ENCODE peak calls at places on chromosomes 13 and 19, in five cellular contexts. E is foreskin fibroblast, N is heart right ventricle, G is tibial artery, P is epithelial cell of proximal tubule. K is an unnamed sample.

GRCh38 chr19:12721656-12722565 is 1.8 kb downstream of the TNPO2 start:
- DNase-seq in E (peak; percentile 60), N (peak; percentile 68), G (peak; percentile 88), P (no peak), K (peak; percentile 26)

GRCh38 chr19:46907880-46908279 is 47.1 kb downstream of the ARHGAP35 start:
- DNase-seq in E (no peak), N (no peak), G (peak; percentile 71), P (no peak), K (no peak)

GRCh38 chr13:98406475-98406874 is 170.4 kb downstream of the STK24 start:
- DNase-seq in E (no peak), N (no peak), G (no peak), P (no peak), K (no peak)

GRCh38 chr13:111131048-111131447 is 15.9 kb downstream of the ARHGEF7 start:
- DNase-seq in E (no peak), N (no peak), G (no peak), P (no peak), K (no peak)

GRCh38 chr13:29594710-29595379 is 643 bp downstream of the SLC7A1 start:
- DNase-seq in E (peak; percentile 65), N (peak; percentile 58), G (peak; percentile 87), P (no peak), K (no peak)

GRCh38 chr13:77752512-77753069 is 55.1 kb downstream of the SLAIN1 start:
- DNase-seq in E (no peak), N (no peak), G (no peak), P (no peak), K (no peak)

GRCh38 chr19:36973021-36973843 is 57.1 kb downstream of the ZNF568 start:
- DNase-seq in E (peak; percentile 46), N (peak; percentile 89), G (peak; percentile 91), P (peak; percentile 22), K (no peak)

GRCh38 chr19:43765109-43765876 is 10.5 kb upstream of the SMG9 start:
- DNase-seq in E (peak; percentile 97), N (peak; percentile 32), G (peak; percentile 86), P (no peak), K (peak; percentile 87)

GRCh38 chr19:31354919-31355318 is 5.7 kb upstream of the TSHZ3 start:
- DNase-seq in E (no peak), N (no peak), G (no peak), P (no peak), K (no peak)

GRCh38 chr19:3656747-3657394 is 30.3 kb upstream of the CACTIN start:
- DNase-seq in E (no peak), N (no peak), G (no peak), P (no peak), K (no peak)

GRCh38 chr19:48397636-48398328 is 4.3 kb downstream of the GRIN2D start:
- DNase-seq in E (no peak), N (no peak), G (no peak), P (no peak), K (no peak)

GRCh38 chr19:7986321-7987083 is 18.9 kb downstream of the ELAVL1 start:
- DNase-seq in E (peak; percentile 55), N (no peak), G (no peak), P (peak; percentile 51), K (peak; percentile 10)

GRCh38 chr19:926595-927043 is 784 bp downstream of the ARID3A start:
- DNase-seq in E (no peak), N (peak; percentile 61), G (no peak), P (no peak), K (no peak)

GRCh38 chr13:59016250-59016649 is 1147.5 kb downstream of the DIAPH3 start:
- DNase-seq in E (no peak), N (no peak), G (no peak), P (no peak), K (no peak)

GRCh38 chr19:741506-742131 is 9.3 kb upstream of the MISP start:
- DNase-seq in E (no peak), N (no peak), G (no peak), P (no peak), K (no peak)

GRCh38 chr19:532578-533484 is 1.3 kb downstream of the CDC34 start:
- DNase-seq in E (peak; percentile 49), N (peak; percentile 85), G (peak; percentile 91), P (no peak), K (no peak)

DNA sequence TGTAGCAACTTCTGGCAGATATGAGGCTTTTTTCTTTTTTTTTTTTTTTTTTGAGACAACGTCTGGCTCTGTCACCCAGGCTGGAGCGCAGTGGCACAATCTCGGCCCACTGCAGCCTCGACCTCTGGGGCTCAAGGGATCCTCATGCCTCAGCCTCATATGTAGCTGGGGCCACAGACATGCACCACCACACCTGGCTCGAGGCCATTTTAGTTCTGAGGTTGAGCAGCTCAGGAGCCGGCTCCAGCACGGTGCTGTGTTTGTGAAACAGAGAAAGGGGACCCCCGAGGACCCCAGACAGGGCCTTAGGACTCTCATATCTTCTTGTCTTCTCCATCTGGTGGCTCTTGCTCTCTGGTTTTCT is 3.4 kb upstream of the FLT3LG start:
- DNase-seq in E (no peak), N (no peak), G (no peak), P (no peak), K (no peak)
- H3K4me3 ChIP-seq in E (no peak overlapping the region), N (no peak overlapping the region), G (no peak overlapping the region), P (no peak overlapping the region), K (no peak overlapping the region)

DNA sequence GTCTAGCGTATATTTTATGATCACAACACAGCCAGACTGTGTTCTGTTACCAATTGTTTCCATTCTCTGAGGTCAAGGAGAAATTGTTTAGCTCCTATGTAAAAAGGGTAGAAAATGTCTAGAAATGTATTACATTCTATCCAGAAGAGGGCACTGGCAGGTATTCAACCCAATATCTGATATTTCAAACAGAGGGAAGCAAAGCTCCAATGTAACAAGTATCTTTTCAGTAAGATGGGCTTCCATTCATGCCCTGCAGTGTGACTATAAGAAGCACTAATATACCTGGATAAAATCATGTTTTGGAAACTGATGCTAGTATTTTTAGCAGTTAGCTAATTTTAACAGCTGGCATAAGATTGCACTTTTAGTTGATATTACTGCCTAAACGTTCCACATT is 312.7 kb downstream of the FGF14 start:
- DNase-seq in E (peak; percentile 6), N (no peak), G (no peak), P (no peak), K (no peak)
- TF ChIP-seq CTCF in E (no peak), N (no peak), G (no peak), P (peak; percentile 51), K (no peak)

GRCh38 chr13:85798999-85799646 is at the start of gene SLITRK6:
- DNase-seq in E (peak; percentile 36), N (no peak), G (no peak), P (no peak), K (peak; percentile 7)
- H3K4me3 ChIP-seq in E (peak within 1 kb of the TSS; percentile 25), N (no peak within 1 kb of the TSS), G (no peak within 1 kb of the TSS), P (no peak within 1 kb of the TSS), K (no peak within 1 kb of the TSS)

DNA sequence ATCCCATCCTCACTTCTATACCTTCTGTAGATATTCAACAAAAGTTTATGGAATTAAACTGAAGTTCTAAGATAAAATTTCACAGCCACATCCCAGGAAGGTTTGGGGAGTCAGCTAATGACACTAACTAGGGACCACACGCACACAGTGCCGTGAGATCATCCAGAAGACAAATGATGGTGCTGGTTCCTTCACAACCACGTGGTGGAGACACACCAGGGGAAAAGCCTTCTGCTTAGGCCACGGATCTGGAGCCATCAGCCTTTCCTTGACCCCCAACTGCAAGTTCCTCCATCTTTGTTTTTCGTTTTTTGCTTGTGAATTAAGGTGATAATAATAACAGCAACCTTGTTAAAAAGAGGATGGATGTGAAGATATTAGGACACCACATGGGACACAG is 241.6 kb upstream of the MAB21L1 start:
- DNase-seq in E (no peak), N (no peak), G (no peak), P (no peak), K (no peak)
- TF ChIP-seq CTCF in E (no peak), N (no peak), G (no peak), P (peak; percentile 27), K (no peak)

DNA sequence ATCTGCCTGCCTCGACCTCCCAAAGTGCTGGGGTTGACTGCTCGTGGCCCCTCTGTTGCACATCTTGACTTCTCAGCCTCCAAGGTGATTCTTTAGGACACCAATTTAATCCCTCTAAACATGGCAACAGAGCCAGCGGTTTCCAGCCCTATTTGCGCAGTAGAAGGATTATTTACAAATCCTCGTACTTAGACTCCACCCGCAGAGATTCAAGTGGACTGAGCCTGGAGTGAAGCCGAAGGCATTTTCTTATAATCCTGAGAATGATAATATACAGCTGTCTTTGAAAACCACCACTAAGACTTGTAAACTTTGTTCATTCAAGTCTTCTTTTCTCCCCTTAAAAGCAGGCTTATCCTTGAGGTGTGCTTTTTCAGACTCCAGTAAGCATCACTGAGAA is 4.9 kb upstream of the DPRX start:
- DNase-seq in E (no peak), N (no peak), G (no peak), P (no peak), K (no peak)
- H3K4me3 ChIP-seq in E (no peak overlapping the region), N (no peak overlapping the region), G (no peak overlapping the region), P (no peak overlapping the region), K (no peak overlapping the region)

DNA sequence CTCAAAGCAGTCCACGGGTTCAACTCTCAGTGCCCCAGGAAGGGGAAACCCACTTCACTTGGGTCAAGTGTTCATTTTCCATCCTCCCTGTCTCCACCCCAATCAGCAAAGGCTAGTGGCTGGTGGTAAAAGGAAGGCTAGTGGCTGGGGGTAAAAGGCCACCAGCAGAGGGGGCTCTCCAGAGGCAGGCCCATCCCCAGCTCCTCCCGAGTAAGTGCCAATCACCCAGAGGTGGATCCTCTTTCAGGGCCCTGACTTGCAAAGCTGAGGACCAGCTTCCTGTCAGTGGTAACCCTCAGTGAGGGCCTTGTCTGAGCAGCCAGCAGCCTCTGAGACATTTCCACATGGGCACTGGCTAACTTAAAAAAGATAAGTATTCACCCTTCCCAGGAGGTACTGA is 22.0 kb upstream of the TPT1 start:
- DNase-seq in E (no peak), N (no peak), G (no peak), P (no peak), K (no peak)
- TF ChIP-seq CTCF in E (no peak), N (no peak), G (no peak), P (peak; percentile 25), K (no peak)